ENCODE peak calls at places on chromosomes 7 and 10, in five cellular contexts. One of them, this sample, is unnamed.
A peak's percentile ranks its signal among the peaks of the same experiment; 100 is the strongest.

GRCh38 chr7:101743241-101743994 is 74.0 kb upstream of the CUX1 start:
- DNase-seq in psoas muscle: peak; percentile 72
- DNase-seq in upper lobe of right lung: peak; percentile 82
- DNase-seq in GM04504: peak; percentile 21
- DNase-seq in SW480: peak; percentile 77
- DNase-seq in this sample: no peak

GRCh38 chr10:45428611-45429510 is 54.8 kb downstream of the ALOX5 start:
- DNase-seq in psoas muscle: no peak
- DNase-seq in upper lobe of right lung: peak; percentile 48
- DNase-seq in GM04504: no peak
- DNase-seq in SW480: no peak
- DNase-seq in this sample: no peak

GRCh38 chr7:111650456-111650999 is 88.2 kb upstream of the IMMP2L start:
- DNase-seq in SW480: no peak
- DNase-seq in psoas muscle: no peak
- DNase-seq in upper lobe of right lung: no peak
- DNase-seq in GM04504: peak; percentile 63
- DNase-seq in this sample: no peak

GRCh38 chr7:100127866-100128601 is 1.3 kb downstream of the MBLAC1 start:
- DNase-seq in GM04504: no peak
- DNase-seq in SW480: peak; percentile 57
- DNase-seq in psoas muscle: peak; percentile 61
- DNase-seq in upper lobe of right lung: no peak
- DNase-seq in this sample: no peak

GRCh38 chr7:135257790-135258189 is 24.2 kb downstream of the STRA8 start:
- DNase-seq in psoas muscle: no peak
- DNase-seq in GM04504: no peak
- DNase-seq in upper lobe of right lung: no peak
- DNase-seq in SW480: no peak
- DNase-seq in this sample: no peak

GRCh38 chr7:4103352-4104091 is 578.6 kb upstream of the FOXK1 start:
- DNase-seq in psoas muscle: no peak
- DNase-seq in SW480: peak; percentile 35
- DNase-seq in upper lobe of right lung: no peak
- DNase-seq in GM04504: no peak
- DNase-seq in this sample: no peak

GRCh38 chr7:102439963-102440795 is 6.8 kb downstream of the ORAI2 start:
- DNase-seq in upper lobe of right lung: no peak
- DNase-seq in SW480: peak; percentile 67
- DNase-seq in GM04504: peak; percentile 61
- DNase-seq in psoas muscle: peak; percentile 90
- DNase-seq in this sample: no peak

GRCh38 chr7:6250364-6250833 is 22.0 kb downstream of the CYTH3 start:
- DNase-seq in psoas muscle: no peak
- DNase-seq in GM04504: no peak
- DNase-seq in upper lobe of right lung: no peak
- DNase-seq in SW480: peak; percentile 80
- DNase-seq in this sample: no peak

GRCh38 chr7:25951414-25952276 is 200.4 kb upstream of the NFE2L3 start:
- DNase-seq in GM04504: no peak
- DNase-seq in psoas muscle: no peak
- DNase-seq in SW480: peak; percentile 34
- DNase-seq in upper lobe of right lung: no peak
- DNase-seq in this sample: no peak

GRCh38 chr7:104074529-104074928 is 85.1 kb upstream of the RELN start:
- DNase-seq in upper lobe of right lung: no peak
- DNase-seq in GM04504: no peak
- DNase-seq in SW480: no peak
- DNase-seq in psoas muscle: no peak
- DNase-seq in this sample: no peak